ENCODE peak calls at places on chromosomes 7 and 10, in five cellular contexts. X, L, B, I and M are unnamed samples.

GRCh38 chr10:124534231-124534798 is 72.7 kb downstream of the LHPP start:
- DNase-seq in B (peak; percentile 27), L (peak; percentile 50), I (no peak), X (no peak), M (no peak)

GRCh38 chr7:137402535-137403258 is 59.2 kb upstream of the PTN start:
- DNase-seq in X (no peak), B (no peak), L (no peak), I (no peak), M (no peak)

GRCh38 chr7:116715087-116715486 is 43.1 kb downstream of the MET start:
- DNase-seq in I (no peak), X (no peak), L (peak; percentile 25), B (peak; percentile 38), M (no peak)

GRCh38 chr7:111363099-111363498 is 199.2 kb downstream of the IMMP2L start:
- DNase-seq in I (no peak), X (no peak), B (peak; percentile 42), L (peak; percentile 41), M (no peak)

GRCh38 chr10:111784386-111784785 is 399.2 kb downstream of the GPAM start:
- DNase-seq in X (no peak), L (no peak), I (no peak), B (no peak), M (no peak)

GRCh38 chr10:33143160-33143728 is 185.2 kb upstream of the ITGB1 start:
- DNase-seq in B (peak; percentile 89), L (peak; percentile 83), X (no peak), I (no peak), M (peak; percentile 46)

GRCh38 chr10:133559216-133559615 is 6.2 kb downstream of the SYCE1 start:
- DNase-seq in L (no peak), X (no peak), I (no peak), B (no peak), M (no peak)

GRCh38 chr7:4144801-4145470 is 537.2 kb upstream of the FOXK1 start:
- DNase-seq in X (no peak), L (peak; percentile 67), B (peak; percentile 8), I (no peak), M (no peak)

GRCh38 chr10:33743429-33743857 is 409.0 kb upstream of the NRP1 start:
- DNase-seq in X (peak; percentile 80), I (no peak), B (no peak), L (no peak), M (no peak)

GRCh38 chr10:2130906-2131305 is 393.6 kb upstream of the ADARB2 start:
- DNase-seq in L (no peak), B (no peak), I (no peak), X (no peak), M (no peak)

GRCh38 chr7:133950856-133951255 is 176.3 kb upstream of the LRGUK start:
- DNase-seq in I (no peak), X (no peak), L (no peak), B (no peak), M (no peak)

GRCh38 chr10:95305606-95306385 is 15.0 kb upstream of the PDLIM1 start:
- DNase-seq in X (no peak), L (no peak), I (no peak), B (no peak), M (peak; percentile 17)

GRCh38 chr7:50531401-50531906 is 33.8 kb downstream of the DDC start:
- DNase-seq in B (peak; percentile 27), X (peak; percentile 59), I (no peak), L (no peak), M (peak; percentile 71)

GRCh38 chr10:102604379-102604960 is 39.8 kb upstream of the TRIM8 start:
- DNase-seq in L (peak; percentile 72), I (no peak), B (peak; percentile 91), X (no peak), M (peak; percentile 92)

GRCh38 chr7:48628950-48629349 is 295.4 kb upstream of the CDC14C start:
- DNase-seq in L (no peak), X (no peak), B (no peak), I (no peak), M (no peak)

GRCh38 chr7:106140406-106141173 is 28.5 kb upstream of the SYPL1 start:
- DNase-seq in X (no peak), B (no peak), L (no peak), I (no peak), M (no peak)